ENCODE peak calls at places on chromosomes 13 and 19, in seven cellular contexts. C, B, S, P, E, X and Y are unnamed samples.

GRCh38 chr19:38392707-38393308 is 4.3 kb downstream of the SPRED3 start:
- DNase-seq in C (no peak), B (no peak), S (no peak), P (peak; percentile 57), E (no peak), X (no peak), Y (no peak)

GRCh38 chr13:44932850-44933251 is 56.4 kb downstream of the NUFIP1 start:
- DNase-seq in C (no peak), B (no peak), S (no peak), P (peak; percentile 89), E (no peak), X (no peak), Y (peak; percentile 77)

GRCh38 chr13:96671073-96671472 is 323.2 kb downstream of the OXGR1 start:
- DNase-seq in C (no peak), B (no peak), S (no peak), P (no peak), E (no peak), X (no peak), Y (no peak)

GRCh38 chr19:42246143-42246868 is 3.9 kb upstream of the GSK3A start:
- DNase-seq in C (no peak), B (peak; percentile 88), S (peak; percentile 80), P (peak; percentile 75), E (peak; percentile 55), X (peak; percentile 88), Y (peak; percentile 92)

GRCh38 chr19:8361921-8362793 is 1.8 kb upstream of the ANGPTL4 start:
- DNase-seq in C (no peak), B (peak; percentile 86), S (no peak), P (peak; percentile 99), E (peak; percentile 94), X (no peak), Y (peak; percentile 97)

GRCh38 chr19:21463449-21464105 is 41.8 kb upstream of the ZNF429 start:
- DNase-seq in C (peak; percentile 27), B (peak; percentile 71), S (peak; percentile 90), P (no peak), E (no peak), X (peak; percentile 98), Y (no peak)

GRCh38 chr13:42681394-42681793 is 100.0 kb upstream of the FAM216B start:
- DNase-seq in C (no peak), B (no peak), S (no peak), P (no peak), E (no peak), X (no peak), Y (no peak)

GRCh38 chr19:9494096-9494495 is 4.3 kb downstream of the ZNF560 start:
- DNase-seq in C (no peak), B (no peak), S (no peak), P (no peak), E (no peak), X (no peak), Y (no peak)

GRCh38 chr13:80273717-80274116 is 67.2 kb downstream of the SPRY2 start:
- DNase-seq in C (no peak), B (no peak), S (no peak), P (no peak), E (no peak), X (no peak), Y (no peak)

GRCh38 chr13:73598021-73598712 is 536.0 kb downstream of the KLF12 start:
- DNase-seq in C (no peak), B (no peak), S (no peak), P (no peak), E (no peak), X (no peak), Y (no peak)

GRCh38 chr19:18789883-18790565 is 1.1 kb downstream of the COMP start:
- DNase-seq in C (no peak), B (no peak), S (peak; percentile 87), P (no peak), E (no peak), X (peak; percentile 84), Y (no peak)

GRCh38 chr19:47492137-47492533 is 8.1 kb upstream of the KPTN start:
- DNase-seq in C (no peak), B (no peak), S (no peak), P (no peak), E (no peak), X (no peak), Y (no peak)

GRCh38 chr13:110245421-110245899 is 61.5 kb downstream of the COL4A1 start:
- DNase-seq in C (no peak), B (no peak), S (no peak), P (peak; percentile 70), E (no peak), X (no peak), Y (no peak)

GRCh38 chr19:9474975-9475374 is 23.4 kb downstream of the ZNF560 start:
- DNase-seq in C (no peak), B (no peak), S (no peak), P (no peak), E (no peak), X (no peak), Y (no peak)

GRCh38 chr13:33697936-33698335 is 120.0 kb upstream of the RFC3 start:
- DNase-seq in C (no peak), B (no peak), S (no peak), P (no peak), E (no peak), X (no peak), Y (no peak)

GRCh38 chr13:42544246-42544915 is 29.6 kb upstream of the TNFSF11 start:
- DNase-seq in C (no peak), B (no peak), S (no peak), P (no peak), E (no peak), X (no peak), Y (no peak)

GRCh38 chr19:38528931-38529330 is 88.8 kb downstream of the MAP4K1 start:
- DNase-seq in C (no peak), B (no peak), S (no peak), P (no peak), E (no peak), X (no peak), Y (no peak)

GRCh38 chr13:30545320-30545719 is 72.4 kb upstream of the USPL1 start:
- DNase-seq in C (no peak), B (no peak), S (no peak), P (no peak), E (no peak), X (no peak), Y (no peak)

GRCh38 chr19:58569191-58569942 is 3.8 kb downstream of the MZF1 start:
- DNase-seq in C (no peak), B (peak; percentile 21), S (no peak), P (no peak), E (no peak), X (no peak), Y (no peak)

GRCh38 chr13:113207890-113208423 is 512 bp downstream of the PCID2 start:
- DNase-seq in C (peak; percentile 25), B (peak; percentile 34), S (peak; percentile 76), P (peak; percentile 52), E (no peak), X (peak; percentile 70), Y (peak; percentile 86)

GRCh38 chr13:46168341-46168740 is 13.6 kb downstream of the LCP1 start:
- DNase-seq in C (no peak), B (peak; percentile 24), S (no peak), P (peak; percentile 10), E (no peak), X (no peak), Y (no peak)

GRCh38 chr19:55344444-55344843 is 4.8 kb downstream of the KMT5C start:
- DNase-seq in C (no peak), B (no peak), S (no peak), P (no peak), E (no peak), X (no peak), Y (no peak)

GRCh38 chr19:23070353-23070781 is 46.5 kb upstream of the ZNF730 start:
- DNase-seq in C (no peak), B (peak; percentile 61), S (no peak), P (peak; percentile 23), E (no peak), X (peak; percentile 86), Y (no peak)
- TF ChIP-seq CTCF in C (no peak), B (peak; percentile 21), S (no peak), P (peak; percentile 53), E (peak; percentile 59), X (peak; percentile 63), Y (no peak)

GRCh38 chr13:26693749-26694463 is 66.7 kb downstream of the GPR12 start:
- DNase-seq in C (no peak), B (no peak), S (no peak), P (no peak), E (no peak), X (peak; percentile 31), Y (peak; percentile 77)

GRCh38 chr13:26695891-26696311 is 64.7 kb downstream of the GPR12 start:
- DNase-seq in C (no peak), B (no peak), S (no peak), P (no peak), E (no peak), X (no peak), Y (peak; percentile 78)

GRCh38 chr13:26697069-26697955 is 63.3 kb downstream of the GPR12 start:
- DNase-seq in C (no peak), B (no peak), S (no peak), P (no peak), E (no peak), X (no peak), Y (peak; percentile 79)

GRCh38 chr13:26695360-26695705 is 65.3 kb downstream of the GPR12 start:
- DNase-seq in C (no peak), B (no peak), S (no peak), P (no peak), E (no peak), X (no peak), Y (peak; percentile 80)

GRCh38 chr13:26694609-26695359 is 65.8 kb downstream of the GPR12 start:
- DNase-seq in C (no peak), B (no peak), S (no peak), P (no peak), E (no peak), X (no peak), Y (peak; percentile 71)
- TF ChIP-seq CTCF in C (no peak), B (no peak), S (no peak), P (no peak), E (no peak), X (no peak), Y (no peak)

GRCh38 chr13:27406178-27406939 is 18.1 kb upstream of the GTF3A start:
- DNase-seq in C (peak; percentile 44), B (no peak), S (peak; percentile 31), P (peak; percentile 28), E (no peak), X (peak; percentile 27), Y (no peak)
- TF ChIP-seq CTCF in C (peak; percentile 54), B (peak; percentile 27), S (peak; percentile 51), P (peak; percentile 46), E (peak; percentile 33), X (peak; percentile 57), Y (peak; percentile 65)

GRCh38 chr13:78636493-78636892 is 22.5 kb downstream of the OBI1 start:
- DNase-seq in C (no peak), B (no peak), S (no peak), P (no peak), E (no peak), X (no peak), Y (no peak)

GRCh38 chr13:78630509-78630908 is 27.2 kb upstream of the POU4F1 start:
- DNase-seq in C (no peak), B (no peak), S (no peak), P (no peak), E (no peak), X (no peak), Y (no peak)

GRCh38 chr13:78632956-78633355 is 26.0 kb downstream of the OBI1 start:
- DNase-seq in C (no peak), B (no peak), S (no peak), P (no peak), E (no peak), X (no peak), Y (no peak)

GRCh38 chr13:78625384-78625783 is 22.0 kb upstream of the POU4F1 start:
- DNase-seq in C (no peak), B (no peak), S (no peak), P (no peak), E (no peak), X (no peak), Y (no peak)

GRCh38 chr13:78631077-78631476 is 27.7 kb upstream of the POU4F1 start:
- DNase-seq in C (no peak), B (no peak), S (no peak), P (no peak), E (no peak), X (no peak), Y (no peak)
- TF ChIP-seq CTCF in C (no peak), B (no peak), S (no peak), P (no peak), E (no peak), X (no peak), Y (no peak)